ENCODE peak calls at places on chromosome 16, in ten cellular contexts. G, E, V, D, X, O, W, N, K and J are unnamed samples.

GRCh38 chr16:62475573-62475972 is 439.3 kb upstream of the CDH8 start:
- DNase-seq in G (no peak), E (no peak), V (no peak), D (no peak), X (no peak), O (no peak), W (no peak), N (no peak), K (no peak), J (no peak)

GRCh38 chr16:88773812-88774291 is 11.2 kb downstream of the PIEZO1 start:
- DNase-seq in G (no peak), E (no peak), V (peak; percentile 33), D (no peak), X (no peak), O (peak; percentile 89), W (no peak), N (no peak), K (no peak), J (no peak)

GRCh38 chr16:1509307-1510221 is 16.4 kb downstream of the TELO2 start:
- DNase-seq in G (no peak), E (no peak), V (no peak), D (no peak), X (no peak), O (no peak), W (no peak), N (no peak), K (no peak), J (no peak)

GRCh38 chr16:88830250-88830649 is 18.5 kb upstream of the APRT start:
- DNase-seq in G (no peak), E (no peak), V (no peak), D (no peak), X (no peak), O (no peak), W (no peak), N (no peak), K (no peak), J (no peak)

GRCh38 chr16:69031877-69032301 is 73.6 kb upstream of the HAS3 start:
- DNase-seq in G (no peak), E (no peak), V (peak; percentile 12), D (no peak), X (no peak), O (peak; percentile 17), W (no peak), N (peak; percentile 84), K (no peak), J (no peak)

GRCh38 chr16:77761204-77761603 is 27.2 kb upstream of the VAT1L start:
- DNase-seq in G (no peak), E (no peak), V (no peak), D (no peak), X (no peak), O (no peak), W (no peak), N (no peak), K (no peak), J (no peak)

GRCh38 chr16:55569025-55569424 is 2.5 kb downstream of the CAPNS2 start:
- DNase-seq in G (no peak), E (no peak), V (no peak), D (no peak), X (no peak), O (no peak), W (peak; percentile 23), N (no peak), K (no peak), J (no peak)

GRCh38 chr16:11174141-11174540 is 81.9 kb downstream of the SOCS1 start:
- DNase-seq in G (no peak), E (no peak), V (no peak), D (no peak), X (no peak), O (no peak), W (no peak), N (no peak), K (no peak), J (no peak)

GRCh38 chr16:84475643-84476240 is 28.7 kb downstream of the MEAK7 start:
- DNase-seq in G (no peak), E (no peak), V (no peak), D (no peak), X (no peak), O (no peak), W (no peak), N (no peak), K (no peak), J (no peak)

GRCh38 chr16:65010136-65010535 is 111.7 kb downstream of the CDH11 start:
- DNase-seq in G (no peak), E (no peak), V (peak; percentile 30), D (no peak), X (no peak), O (no peak), W (no peak), N (no peak), K (peak; percentile 0), J (no peak)